ENCODE peak calls at places on chromosomes 16 and 17, in four cellular contexts. A is heart right ventricle; N is bronchial epithelial cell; Y is CD4-positive, alpha-beta T cell. O is an unnamed sample.
A peak's percentile ranks its signal among the peaks of the same experiment; 100 is the strongest.

GRCh38 chr16:70467113-70467512 is 12.7 kb downstream of the FCSK start:
- DNase-seq in A (no peak), N (no peak), Y (no peak), O (no peak)

GRCh38 chr16:69853481-69853880 is 91.3 kb downstream of the WWP2 start:
- DNase-seq in A (no peak), N (no peak), Y (no peak), O (no peak)

GRCh38 chr17:73283841-73284282 is 22.2 kb upstream of the CPSF4L start:
- DNase-seq in A (no peak), N (no peak), Y (no peak), O (no peak)

GRCh38 chr16:89395150-89396142 is 94.9 kb downstream of the ANKRD11 start:
- DNase-seq in A (peak; percentile 93), N (peak; percentile 93), Y (no peak), O (peak; percentile 98)

GRCh38 chr16:82756283-82756599 is 129.5 kb downstream of the CDH13 start:
- DNase-seq in A (no peak), N (peak; percentile 58), Y (no peak), O (no peak)

GRCh38 chr17:7881655-7882054 is 6.9 kb upstream of the CHD3 start:
- DNase-seq in A (no peak), N (no peak), Y (no peak), O (no peak)

GRCh38 chr17:40515011-40515410 is 13.6 kb upstream of the TNS4 start:
- DNase-seq in A (no peak), N (no peak), Y (no peak), O (no peak)

GRCh38 chr16:83744521-83744981 is 63.2 kb upstream of the HSBP1 start:
- DNase-seq in A (no peak), N (peak; percentile 7), Y (no peak), O (peak; percentile 14)

GRCh38 chr17:40422990-40423611 is 5.4 kb upstream of the TOP2A start:
- DNase-seq in A (no peak), N (no peak), Y (no peak), O (no peak)

GRCh38 chr17:48609754-48610281 is 999 bp downstream of the HOXB7 start:
- DNase-seq in A (no peak), N (no peak), Y (no peak), O (no peak)

GRCh38 chr16:56047307-56048234 is 143.7 kb upstream of the GNAO1 start:
- DNase-seq in A (peak; percentile 18), N (no peak), Y (no peak), O (no peak)

GRCh38 chr16:78392585-78393195 is 293.2 kb downstream of the WWOX start:
- DNase-seq in A (no peak), N (no peak), Y (no peak), O (no peak)

GRCh38 chr17:42457107-42457787 is 1.4 kb upstream of the ATP6V0A1 start:
- DNase-seq in A (no peak), N (no peak), Y (no peak), O (no peak)

GRCh38 chr16:50509521-50510341 is 38.5 kb upstream of the NKD1 start:
- DNase-seq in A (no peak), N (peak; percentile 18), Y (peak; percentile 16), O (peak; percentile 51)

GRCh38 chr16:19710191-19710908 is 7.7 kb downstream of the KNOP1 start:
- DNase-seq in A (no peak), N (no peak), Y (no peak), O (no peak)

GRCh38 chr17:28741358-28742349 is 2.2 kb upstream of the TRAF4 start:
- DNase-seq in A (no peak), N (no peak), Y (no peak), O (no peak)

GRCh38 chr16:82649766-82650165 is 23.0 kb downstream of the CDH13 start:
- DNase-seq in A (no peak), N (peak; percentile 37), Y (no peak), O (no peak)

GRCh38 chr16:56244612-56245011 is 53.3 kb downstream of the GNAO1 start:
- DNase-seq in A (no peak), N (no peak), Y (no peak), O (no peak)

GRCh38 chr17:81731271-81731670 is 19.2 kb downstream of the SLC25A10 start:
- DNase-seq in A (no peak), N (no peak), Y (no peak), O (no peak)

GRCh38 chr17:34025179-34025551 is 229.9 kb upstream of the CCL2 start:
- DNase-seq in A (no peak), N (no peak), Y (no peak), O (no peak)
- TF ChIP-seq CTCF in A (no peak), N (no peak), Y (no peak), O (no peak)

DNA sequence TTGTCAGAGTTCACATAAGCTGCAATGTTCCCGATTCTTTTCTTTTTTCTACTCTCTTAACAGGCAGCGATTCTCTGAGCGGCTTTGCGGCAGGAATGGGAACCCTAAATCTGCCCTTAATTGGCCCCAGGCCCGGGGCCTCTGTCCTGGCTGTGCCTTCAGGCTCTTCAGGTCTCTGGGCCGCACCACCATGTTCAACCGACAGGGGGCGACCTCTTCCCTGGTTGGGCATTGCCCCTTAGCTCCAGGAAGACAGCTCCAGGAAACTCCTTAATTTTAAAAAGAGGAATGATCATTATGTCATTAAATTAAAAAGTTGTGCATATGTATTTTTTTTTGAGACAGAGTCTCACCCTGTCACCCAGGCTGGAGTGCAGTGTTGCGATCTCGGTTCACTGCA is 20.3 kb downstream of the CACNG5 start:
- DNase-seq in A (no peak), N (peak; percentile 2), Y (peak; percentile 17), O (no peak)
- TF ChIP-seq CTCF in A (peak; percentile 14), N (no peak), Y (peak; percentile 25), O (no peak)

GRCh38 chr17:36657763-36658490 is 56.5 kb downstream of the MRM1 start:
- DNase-seq in A (no peak), N (no peak), Y (peak; percentile 5), O (no peak)
- TF ChIP-seq CTCF in A (no peak), N (peak; percentile 20), Y (no peak), O (no peak)

DNA sequence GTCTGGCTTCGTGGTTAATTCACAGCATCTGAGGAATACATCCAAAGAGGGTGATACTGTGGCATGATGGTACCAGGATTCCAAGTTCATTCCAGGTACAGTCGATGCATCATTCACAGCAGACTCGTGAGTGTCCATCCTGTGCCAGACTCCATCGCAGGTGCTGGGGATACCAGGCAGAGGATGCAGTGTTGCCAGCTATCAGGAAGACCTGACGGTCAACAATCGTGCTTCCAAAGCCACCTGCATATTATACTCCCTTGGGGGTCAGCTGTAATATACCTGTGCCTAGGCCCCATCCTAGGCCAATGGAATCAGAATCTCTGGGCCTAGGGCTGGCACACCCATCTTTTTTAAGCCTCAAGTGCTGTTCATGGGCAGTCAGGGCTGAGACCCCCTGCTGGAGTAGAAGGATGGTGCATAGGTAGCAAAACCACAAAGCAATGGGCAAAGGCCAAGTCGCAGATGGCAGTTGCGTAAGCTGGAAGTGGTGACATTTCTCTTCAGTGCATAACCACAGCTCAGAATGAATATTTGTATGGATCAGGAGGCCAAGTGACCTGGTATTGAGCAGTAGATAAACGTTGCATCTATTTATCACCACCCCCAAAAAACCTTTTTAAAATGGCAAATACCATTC is 42.9 kb upstream of the C16orf78 start:
- DNase-seq in A (no peak), N (no peak), Y (no peak), O (no peak)
- TF ChIP-seq CTCF in A (no peak), N (no peak), Y (no peak), O (no peak)

DNA sequence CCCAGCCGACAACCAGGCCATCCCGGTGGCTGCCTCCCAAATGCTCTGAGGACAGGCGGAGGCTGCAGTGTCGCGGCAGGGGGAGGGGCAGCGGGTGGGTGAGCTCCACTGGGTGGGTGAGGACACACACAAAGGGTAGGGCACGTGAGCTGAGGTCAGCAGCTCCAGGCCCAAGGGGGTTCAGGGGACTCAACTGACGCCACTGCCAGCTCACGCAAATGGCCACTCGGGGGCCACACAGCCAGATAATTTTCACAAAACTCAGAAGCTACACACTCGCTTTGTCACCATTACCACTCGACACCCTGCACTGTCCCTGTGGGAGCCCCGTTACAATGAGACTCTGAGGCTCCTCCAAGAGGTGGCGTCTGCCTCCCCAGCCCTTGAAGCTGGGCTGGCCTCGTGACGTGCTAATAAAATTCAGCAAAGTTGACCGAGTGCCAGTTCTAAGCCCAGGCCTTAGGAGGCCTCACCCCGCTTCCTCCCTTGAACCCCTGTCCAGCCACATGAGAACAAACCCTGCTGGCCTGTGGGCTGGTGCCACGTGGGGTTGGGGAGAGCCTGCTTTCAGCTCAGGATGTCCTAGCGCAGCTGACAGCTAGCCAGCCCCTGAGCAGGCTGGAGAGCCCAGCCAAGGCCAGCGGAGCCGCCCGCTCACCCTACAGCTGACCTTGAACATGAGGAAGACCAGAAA is 56.9 kb downstream of the RMI2 start:
- DNase-seq in A (no peak), N (no peak), Y (no peak), O (no peak)
- TF ChIP-seq CTCF in A (no peak), N (no peak), Y (no peak), O (no peak)

GRCh38 chr17:51630101-51630671 is 369.8 kb downstream of the UTP18 start:
- DNase-seq in A (no peak), N (no peak), Y (no peak), O (no peak)
- TF ChIP-seq CTCF in A (no peak), N (no peak), Y (no peak), O (no peak)

GRCh38 chr16:72939247-72939646 is 108.7 kb downstream of the ZFHX3 start:
- DNase-seq in A (peak; percentile 55), N (peak; percentile 26), Y (no peak), O (peak; percentile 33)
- TF ChIP-seq CTCF in A (peak; percentile 24), N (peak; percentile 14), Y (no peak), O (no peak)

DNA sequence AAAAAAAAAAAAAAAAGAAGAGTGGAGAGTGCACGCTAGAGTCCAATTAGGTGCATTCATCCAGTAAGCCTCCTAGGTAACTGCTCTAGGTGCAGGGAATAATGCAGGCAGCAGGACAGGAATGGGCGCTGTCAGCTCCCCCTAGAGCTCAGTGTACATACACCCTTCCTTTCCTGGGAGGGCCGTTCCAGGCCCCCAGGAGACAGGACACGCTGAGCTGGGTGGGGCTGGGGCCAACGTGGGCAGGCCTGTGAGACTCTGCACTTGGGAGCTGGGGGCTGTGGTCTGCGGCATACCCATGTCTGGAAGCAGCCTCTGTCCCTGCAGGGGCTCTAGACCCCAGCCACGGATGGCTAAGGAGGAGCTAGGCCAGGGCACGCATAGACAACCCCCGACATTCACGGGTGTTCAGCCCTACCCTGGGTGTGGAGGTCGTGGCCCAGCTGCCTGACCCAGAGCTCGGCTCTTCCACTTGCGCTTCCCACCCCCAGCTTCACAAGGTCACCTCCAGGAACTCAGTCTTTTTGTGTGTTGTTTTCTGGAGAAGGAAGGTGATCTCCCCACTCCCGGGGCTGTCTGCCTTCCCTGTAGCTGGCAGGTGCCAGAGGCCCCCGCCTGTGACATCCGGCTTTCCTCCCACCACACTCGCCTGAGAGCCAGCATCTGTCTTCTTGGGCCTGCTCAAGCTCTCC is 985 bp upstream of the ANTKMT start:
- DNase-seq in A (no peak), N (peak; percentile 41), Y (no peak), O (peak; percentile 44)
- TF ChIP-seq CTCF in A (no peak), N (peak; percentile 57), Y (no peak), O (no peak)

GRCh38 chr16:67431077-67431804 is at the start of gene HSD11B2:
- DNase-seq in A (no peak), N (peak; percentile 44), Y (no peak), O (peak; percentile 45)
- TF ChIP-seq CTCF in A (no peak), N (peak; percentile 18), Y (no peak), O (no peak)